ENCODE peak calls at places on chromosomes 16 and 17, in eight cellular contexts. X is breast epithelium, G is SK-N-SH, D is prostate gland, S is GM23338, C is Panc1, B is upper lobe of left lung, N is HCT116. H is an unnamed sample. For H3K27me3, the result is how much of the 10 kb centered on the place peaks cover.

GRCh38 chr17:52106638-52107261 is 51.8 kb downstream of the CA10 start:
- DNase-seq in X (no peak), G (peak), D (peak), S (peak), C (peak), B (no peak), N (peak), H (no peak)

GRCh38 chr16:89534147-89534788 is 26.1 kb downstream of the SPG7 start:
- DNase-seq in X (no peak), G (no peak), D (no peak), S (no peak), C (no peak), B (no peak), N (no peak), H (no peak)

GRCh38 chr17:41967141-41967920 is 736 bp downstream of the CNP start:
- DNase-seq in X (no peak), G (peak), D (no peak), S (peak), C (no peak), B (peak), N (peak), H (peak)

GRCh38 chr16:28181557-28181914 is 30.2 kb downstream of the XPO6 start:
- DNase-seq in X (no peak), G (no peak), D (no peak), S (no peak), C (peak), B (no peak), N (peak), H (peak)

GRCh38 chr16:74813109-74813641 is 38.6 kb upstream of the FA2H start:
- DNase-seq in X (peak), G (peak), D (peak), S (peak), C (peak), B (peak), N (peak), H (peak)

GRCh38 chr17:10316986-10317834 is 55.6 kb downstream of the MYH13 start:
- DNase-seq in X (no peak), G (peak), D (peak), S (peak), C (no peak), B (no peak), N (peak), H (peak)

GRCh38 chr16:53892155-53892554 is 188.2 kb downstream of the FTO start:
- DNase-seq in X (peak), G (peak), D (peak), S (peak), C (peak), B (no peak), N (peak), H (no peak)

GRCh38 chr16:55508941-55509920 is at the start of gene LPCAT2:
- DNase-seq in X (no peak), G (peak), D (peak), S (peak), C (no peak), B (peak), N (peak), H (peak)

GRCh38 chr17:72373910-72374741 is 253.3 kb downstream of the SOX9 start:
- DNase-seq in X (no peak), G (peak), D (no peak), S (no peak), C (no peak), B (no peak), N (no peak), H (no peak)

GRCh38 chr17:10081571-10082169 is 116.7 kb downstream of the GAS7 start:
- DNase-seq in X (no peak), G (no peak), D (no peak), S (no peak), C (no peak), B (no peak), N (no peak), H (peak)

GRCh38 chr17:7922499-7923289 is 6.6 kb upstream of the RNF227 start:
- DNase-seq in X (peak), G (no peak), D (peak), S (peak), C (no peak), B (peak), N (no peak), H (peak)
- TF ChIP-seq POLR2AphosphoS5 in X (peak), G (no peak), D (peak), S (no peak), C (no peak), B (peak), N (no peak), H (peak)

DNA sequence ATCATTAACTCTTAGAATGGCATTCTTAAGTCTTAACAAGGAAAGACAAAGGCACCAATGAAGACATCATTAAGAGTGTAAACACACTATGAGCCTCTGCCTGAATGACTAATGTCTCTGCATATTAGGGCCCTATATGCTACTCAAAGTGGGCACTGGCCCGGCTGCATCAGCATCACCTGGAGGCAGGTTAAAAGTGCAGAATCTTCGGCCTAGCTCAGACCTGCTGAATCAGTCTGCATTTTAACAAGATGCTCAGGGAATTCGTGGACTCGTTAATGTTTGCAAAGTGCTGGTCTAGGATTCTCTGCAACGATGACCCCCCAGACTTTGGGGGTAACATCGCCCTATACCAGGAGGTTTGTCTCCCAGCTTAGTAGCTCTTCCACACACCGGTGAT is 6.7 kb downstream of the MPP3 start:
- DNase-seq in X (no peak), G (no peak), D (no peak), S (no peak), C (no peak), B (no peak), N (no peak), H (peak)
- H3K27me3 ChIP-seq in X (under half), G (under half), D (under half), S (under half), C (under half), B (under half), N (under half), H (under half)

GRCh38 chr16:22634913-22635312 is 124.2 kb downstream of the NPIPB5 start:
- DNase-seq in X (no peak), G (no peak), D (no peak), S (peak), C (no peak), B (no peak), N (no peak), H (no peak)
- TF ChIP-seq POLR2AphosphoS5 in X (no peak), G (no peak), D (no peak), S (no peak), C (no peak), B (no peak), N (no peak), H (no peak)

DNA sequence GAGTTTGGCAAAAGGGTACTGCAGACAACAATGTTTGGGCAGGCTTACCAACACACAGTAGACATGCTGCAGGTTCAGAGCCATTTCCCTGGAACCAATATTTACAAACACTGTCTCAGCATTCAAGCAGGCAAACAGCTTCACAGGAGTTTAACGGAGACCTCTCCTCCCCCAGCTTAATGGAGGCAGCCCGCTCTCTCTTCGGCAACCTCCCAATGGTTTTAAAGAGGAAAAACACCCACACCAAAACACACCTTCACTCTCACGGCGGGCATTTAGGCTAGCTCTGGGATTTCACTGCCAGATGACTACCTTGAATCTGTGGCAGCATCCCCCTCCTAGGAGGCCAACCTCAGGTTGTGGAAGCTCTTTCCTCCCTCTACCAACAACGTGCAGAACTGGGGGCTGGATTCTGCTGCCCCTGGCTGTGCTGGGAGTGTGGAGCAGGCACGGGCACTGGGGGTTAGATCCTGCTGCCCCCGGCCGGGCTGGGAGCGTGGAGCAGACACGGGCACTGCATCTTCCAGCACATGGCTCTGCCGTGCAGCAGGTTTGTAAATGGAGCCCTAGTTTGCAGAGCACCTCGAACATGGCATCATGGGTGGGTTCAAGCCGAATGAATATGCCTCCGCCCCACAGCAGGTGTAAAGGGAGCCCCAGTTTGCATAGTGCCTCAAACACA is 86.5 kb downstream of the RBFOX3 start:
- DNase-seq in X (no peak), G (no peak), D (no peak), S (no peak), C (no peak), B (no peak), N (no peak), H (no peak)
- H3K27me3 ChIP-seq in X (half or more), G (under half), D (under half), S (under half), C (under half), B (under half), N (half or more), H (under half)